ENCODE peak calls at places on chromosomes 3 and 15, in eight cellular contexts. One of them, this sample, is unnamed.

GRCh38 chr15:59296181-59296617 is 76.5 kb downstream of the MYO1E start:
- DNase-seq in AG20443: peak; percentile 77
- DNase-seq in activated naive CD8-positive, alpha-beta T cell treated with anti-CD3 and anti-CD28 coated beads, Interleukin-2, amount 50 U/mL, for 24 hours: no peak
- DNase-seq in NCI-H1694 treated with DMSO at 0.1 percent for 48 hours: no peak
- DNase-seq in H54: no peak
- DNase-seq in left lung: no peak
- DNase-seq in brain pericyte: peak; percentile 27
- DNase-seq in activated CD4-positive, alpha-beta memory T cell treated with anti-CD3 and anti-CD28 coated beads for 36 hours: no peak
- DNase-seq in this sample: no peak

GRCh38 chr15:42775431-42775830 is 38.5 kb upstream of the CDAN1 start:
- DNase-seq in AG20443: peak; percentile 31
- DNase-seq in activated naive CD8-positive, alpha-beta T cell treated with anti-CD3 and anti-CD28 coated beads, Interleukin-2, amount 50 U/mL, for 24 hours: no peak
- DNase-seq in NCI-H1694 treated with DMSO at 0.1 percent for 48 hours: no peak
- DNase-seq in H54: no peak
- DNase-seq in left lung: no peak
- DNase-seq in brain pericyte: no peak
- DNase-seq in activated CD4-positive, alpha-beta memory T cell treated with anti-CD3 and anti-CD28 coated beads for 36 hours: no peak
- DNase-seq in this sample: no peak

GRCh38 chr3:112132975-112133448 is at the start of gene GCSAM:
- DNase-seq in AG20443: no peak
- DNase-seq in activated naive CD8-positive, alpha-beta T cell treated with anti-CD3 and anti-CD28 coated beads, Interleukin-2, amount 50 U/mL, for 24 hours: peak; percentile 63
- DNase-seq in NCI-H1694 treated with DMSO at 0.1 percent for 48 hours: no peak
- DNase-seq in H54: no peak
- DNase-seq in left lung: peak; percentile 74
- DNase-seq in brain pericyte: no peak
- DNase-seq in activated CD4-positive, alpha-beta memory T cell treated with anti-CD3 and anti-CD28 coated beads for 36 hours: peak; percentile 86
- DNase-seq in this sample: peak; percentile 87

GRCh38 chr3:19471147-19471546 is 322.8 kb downstream of the KCNH8 start:
- DNase-seq in AG20443: no peak
- DNase-seq in activated naive CD8-positive, alpha-beta T cell treated with anti-CD3 and anti-CD28 coated beads, Interleukin-2, amount 50 U/mL, for 24 hours: no peak
- DNase-seq in NCI-H1694 treated with DMSO at 0.1 percent for 48 hours: no peak
- DNase-seq in H54: no peak
- DNase-seq in left lung: no peak
- DNase-seq in brain pericyte: no peak
- DNase-seq in activated CD4-positive, alpha-beta memory T cell treated with anti-CD3 and anti-CD28 coated beads for 36 hours: no peak
- DNase-seq in this sample: no peak

GRCh38 chr15:31465083-31465955 is 138.7 kb downstream of the KLF13 start:
- DNase-seq in AG20443: no peak
- DNase-seq in activated naive CD8-positive, alpha-beta T cell treated with anti-CD3 and anti-CD28 coated beads, Interleukin-2, amount 50 U/mL, for 24 hours: no peak
- DNase-seq in NCI-H1694 treated with DMSO at 0.1 percent for 48 hours: no peak
- DNase-seq in H54: no peak
- DNase-seq in left lung: no peak
- DNase-seq in brain pericyte: no peak
- DNase-seq in activated CD4-positive, alpha-beta memory T cell treated with anti-CD3 and anti-CD28 coated beads for 36 hours: peak; percentile 6
- DNase-seq in this sample: no peak

GRCh38 chr3:30646181-30646876 is 39.9 kb downstream of the TGFBR2 start:
- DNase-seq in AG20443: peak; percentile 33
- DNase-seq in activated naive CD8-positive, alpha-beta T cell treated with anti-CD3 and anti-CD28 coated beads, Interleukin-2, amount 50 U/mL, for 24 hours: no peak
- DNase-seq in NCI-H1694 treated with DMSO at 0.1 percent for 48 hours: no peak
- DNase-seq in H54: no peak
- DNase-seq in left lung: no peak
- DNase-seq in brain pericyte: no peak
- DNase-seq in activated CD4-positive, alpha-beta memory T cell treated with anti-CD3 and anti-CD28 coated beads for 36 hours: no peak
- DNase-seq in this sample: no peak

GRCh38 chr3:170414202-170414663 is 4.4 kb upstream of the CLDN11 start:
- DNase-seq in AG20443: peak; percentile 77
- DNase-seq in activated naive CD8-positive, alpha-beta T cell treated with anti-CD3 and anti-CD28 coated beads, Interleukin-2, amount 50 U/mL, for 24 hours: peak; percentile 15
- DNase-seq in NCI-H1694 treated with DMSO at 0.1 percent for 48 hours: peak; percentile 93
- DNase-seq in H54: peak; percentile 60
- DNase-seq in left lung: no peak
- DNase-seq in brain pericyte: peak; percentile 67
- DNase-seq in activated CD4-positive, alpha-beta memory T cell treated with anti-CD3 and anti-CD28 coated beads for 36 hours: peak; percentile 45
- DNase-seq in this sample: no peak

GRCh38 chr15:90351479-90352108 is 490 bp upstream of the ZNF774 start:
- DNase-seq in AG20443: no peak
- DNase-seq in activated naive CD8-positive, alpha-beta T cell treated with anti-CD3 and anti-CD28 coated beads, Interleukin-2, amount 50 U/mL, for 24 hours: no peak
- DNase-seq in NCI-H1694 treated with DMSO at 0.1 percent for 48 hours: peak; percentile 17
- DNase-seq in H54: no peak
- DNase-seq in left lung: no peak
- DNase-seq in brain pericyte: no peak
- DNase-seq in activated CD4-positive, alpha-beta memory T cell treated with anti-CD3 and anti-CD28 coated beads for 36 hours: no peak
- DNase-seq in this sample: no peak

GRCh38 chr3:39707314-39707909 is 102.0 kb upstream of the MYRIP start:
- DNase-seq in AG20443: peak; percentile 55
- DNase-seq in activated naive CD8-positive, alpha-beta T cell treated with anti-CD3 and anti-CD28 coated beads, Interleukin-2, amount 50 U/mL, for 24 hours: no peak
- DNase-seq in NCI-H1694 treated with DMSO at 0.1 percent for 48 hours: no peak
- DNase-seq in H54: no peak
- DNase-seq in left lung: no peak
- DNase-seq in brain pericyte: no peak
- DNase-seq in activated CD4-positive, alpha-beta memory T cell treated with anti-CD3 and anti-CD28 coated beads for 36 hours: no peak
- DNase-seq in this sample: no peak

GRCh38 chr15:69692342-69692741 is 239.7 kb downstream of the RPLP1 start:
- DNase-seq in AG20443: no peak
- DNase-seq in activated naive CD8-positive, alpha-beta T cell treated with anti-CD3 and anti-CD28 coated beads, Interleukin-2, amount 50 U/mL, for 24 hours: no peak
- DNase-seq in NCI-H1694 treated with DMSO at 0.1 percent for 48 hours: no peak
- DNase-seq in H54: no peak
- DNase-seq in left lung: no peak
- DNase-seq in brain pericyte: no peak
- DNase-seq in activated CD4-positive, alpha-beta memory T cell treated with anti-CD3 and anti-CD28 coated beads for 36 hours: no peak
- DNase-seq in this sample: no peak

GRCh38 chr3:14457999-14458398 is 55.6 kb downstream of the SLC6A6 start:
- DNase-seq in AG20443: no peak
- DNase-seq in activated naive CD8-positive, alpha-beta T cell treated with anti-CD3 and anti-CD28 coated beads, Interleukin-2, amount 50 U/mL, for 24 hours: no peak
- DNase-seq in NCI-H1694 treated with DMSO at 0.1 percent for 48 hours: no peak
- DNase-seq in H54: no peak
- DNase-seq in left lung: no peak
- DNase-seq in brain pericyte: no peak
- DNase-seq in activated CD4-positive, alpha-beta memory T cell treated with anti-CD3 and anti-CD28 coated beads for 36 hours: no peak
- DNase-seq in this sample: no peak

GRCh38 chr15:92848852-92849598 is 51.1 kb upstream of the CHD2 start:
- DNase-seq in AG20443: no peak
- DNase-seq in activated naive CD8-positive, alpha-beta T cell treated with anti-CD3 and anti-CD28 coated beads, Interleukin-2, amount 50 U/mL, for 24 hours: no peak
- DNase-seq in NCI-H1694 treated with DMSO at 0.1 percent for 48 hours: no peak
- DNase-seq in H54: no peak
- DNase-seq in left lung: no peak
- DNase-seq in brain pericyte: no peak
- DNase-seq in activated CD4-positive, alpha-beta memory T cell treated with anti-CD3 and anti-CD28 coated beads for 36 hours: peak; percentile 56
- DNase-seq in this sample: no peak

GRCh38 chr3:15623535-15624450 is 22.2 kb downstream of the BTD start:
- DNase-seq in AG20443: no peak
- DNase-seq in activated naive CD8-positive, alpha-beta T cell treated with anti-CD3 and anti-CD28 coated beads, Interleukin-2, amount 50 U/mL, for 24 hours: no peak
- DNase-seq in NCI-H1694 treated with DMSO at 0.1 percent for 48 hours: no peak
- DNase-seq in H54: no peak
- DNase-seq in left lung: no peak
- DNase-seq in brain pericyte: no peak
- DNase-seq in activated CD4-positive, alpha-beta memory T cell treated with anti-CD3 and anti-CD28 coated beads for 36 hours: no peak
- DNase-seq in this sample: no peak

GRCh38 chr3:47664519-47664918 is 85.9 kb upstream of the CSPG5 start:
- DNase-seq in AG20443: peak; percentile 53
- DNase-seq in activated naive CD8-positive, alpha-beta T cell treated with anti-CD3 and anti-CD28 coated beads, Interleukin-2, amount 50 U/mL, for 24 hours: no peak
- DNase-seq in NCI-H1694 treated with DMSO at 0.1 percent for 48 hours: no peak
- DNase-seq in H54: no peak
- DNase-seq in left lung: no peak
- DNase-seq in brain pericyte: no peak
- DNase-seq in activated CD4-positive, alpha-beta memory T cell treated with anti-CD3 and anti-CD28 coated beads for 36 hours: no peak
- DNase-seq in this sample: no peak

GRCh38 chr15:93042691-93043378 is 46.2 kb downstream of the RGMA start:
- DNase-seq in AG20443: no peak
- DNase-seq in activated naive CD8-positive, alpha-beta T cell treated with anti-CD3 and anti-CD28 coated beads, Interleukin-2, amount 50 U/mL, for 24 hours: no peak
- DNase-seq in NCI-H1694 treated with DMSO at 0.1 percent for 48 hours: peak; percentile 66
- DNase-seq in H54: no peak
- DNase-seq in left lung: no peak
- DNase-seq in brain pericyte: no peak
- DNase-seq in activated CD4-positive, alpha-beta memory T cell treated with anti-CD3 and anti-CD28 coated beads for 36 hours: no peak
- DNase-seq in this sample: no peak

GRCh38 chr3:134627831-134628230 is 23.0 kb downstream of the KY start:
- DNase-seq in AG20443: peak; percentile 44
- DNase-seq in activated naive CD8-positive, alpha-beta T cell treated with anti-CD3 and anti-CD28 coated beads, Interleukin-2, amount 50 U/mL, for 24 hours: no peak
- DNase-seq in NCI-H1694 treated with DMSO at 0.1 percent for 48 hours: no peak
- DNase-seq in H54: no peak
- DNase-seq in left lung: no peak
- DNase-seq in brain pericyte: no peak
- DNase-seq in activated CD4-positive, alpha-beta memory T cell treated with anti-CD3 and anti-CD28 coated beads for 36 hours: no peak
- DNase-seq in this sample: no peak

GRCh38 chr3:63349583-63350177 is 71.6 kb downstream of the SYNPR start:
- DNase-seq in AG20443: peak; percentile 56
- DNase-seq in activated naive CD8-positive, alpha-beta T cell treated with anti-CD3 and anti-CD28 coated beads, Interleukin-2, amount 50 U/mL, for 24 hours: peak; percentile 14
- DNase-seq in NCI-H1694 treated with DMSO at 0.1 percent for 48 hours: peak; percentile 23
- DNase-seq in H54: no peak
- DNase-seq in left lung: peak; percentile 45
- DNase-seq in brain pericyte: peak; percentile 8
- DNase-seq in activated CD4-positive, alpha-beta memory T cell treated with anti-CD3 and anti-CD28 coated beads for 36 hours: peak; percentile 50
- DNase-seq in this sample: peak; percentile 9

GRCh38 chr15:69160976-69161877 is 792 bp downstream of the GLCE start:
- DNase-seq in AG20443: peak; percentile 46
- DNase-seq in activated naive CD8-positive, alpha-beta T cell treated with anti-CD3 and anti-CD28 coated beads, Interleukin-2, amount 50 U/mL, for 24 hours: peak; percentile 30
- DNase-seq in NCI-H1694 treated with DMSO at 0.1 percent for 48 hours: no peak
- DNase-seq in H54: no peak
- DNase-seq in left lung: peak; percentile 39
- DNase-seq in brain pericyte: no peak
- DNase-seq in activated CD4-positive, alpha-beta memory T cell treated with anti-CD3 and anti-CD28 coated beads for 36 hours: peak; percentile 30
- DNase-seq in this sample: peak; percentile 2

GRCh38 chr3:37967252-37967881 is 23.2 kb upstream of the VILL start:
- DNase-seq in AG20443: peak; percentile 85
- DNase-seq in activated naive CD8-positive, alpha-beta T cell treated with anti-CD3 and anti-CD28 coated beads, Interleukin-2, amount 50 U/mL, for 24 hours: peak; percentile 62
- DNase-seq in NCI-H1694 treated with DMSO at 0.1 percent for 48 hours: no peak
- DNase-seq in H54: peak; percentile 62
- DNase-seq in left lung: peak; percentile 71
- DNase-seq in brain pericyte: no peak
- DNase-seq in activated CD4-positive, alpha-beta memory T cell treated with anti-CD3 and anti-CD28 coated beads for 36 hours: peak; percentile 75
- DNase-seq in this sample: peak; percentile 33

GRCh38 chr3:126018995-126019394 is 50.0 kb downstream of the ROPN1B start:
- DNase-seq in AG20443: no peak
- DNase-seq in activated naive CD8-positive, alpha-beta T cell treated with anti-CD3 and anti-CD28 coated beads, Interleukin-2, amount 50 U/mL, for 24 hours: no peak
- DNase-seq in NCI-H1694 treated with DMSO at 0.1 percent for 48 hours: no peak
- DNase-seq in H54: no peak
- DNase-seq in left lung: no peak
- DNase-seq in brain pericyte: no peak
- DNase-seq in activated CD4-positive, alpha-beta memory T cell treated with anti-CD3 and anti-CD28 coated beads for 36 hours: no peak
- DNase-seq in this sample: no peak

GRCh38 chr15:58308742-58309355 is 122.9 kb upstream of the LIPC start:
- DNase-seq in AG20443: no peak
- DNase-seq in activated naive CD8-positive, alpha-beta T cell treated with anti-CD3 and anti-CD28 coated beads, Interleukin-2, amount 50 U/mL, for 24 hours: no peak
- DNase-seq in NCI-H1694 treated with DMSO at 0.1 percent for 48 hours: no peak
- DNase-seq in H54: no peak
- DNase-seq in left lung: no peak
- DNase-seq in brain pericyte: no peak
- DNase-seq in activated CD4-positive, alpha-beta memory T cell treated with anti-CD3 and anti-CD28 coated beads for 36 hours: no peak
- DNase-seq in this sample: no peak

GRCh38 chr15:50227076-50227475 is 38.5 kb downstream of the HDC start:
- DNase-seq in AG20443: peak; percentile 74
- DNase-seq in activated naive CD8-positive, alpha-beta T cell treated with anti-CD3 and anti-CD28 coated beads, Interleukin-2, amount 50 U/mL, for 24 hours: no peak
- DNase-seq in NCI-H1694 treated with DMSO at 0.1 percent for 48 hours: no peak
- DNase-seq in H54: no peak
- DNase-seq in left lung: no peak
- DNase-seq in brain pericyte: no peak
- DNase-seq in activated CD4-positive, alpha-beta memory T cell treated with anti-CD3 and anti-CD28 coated beads for 36 hours: no peak
- DNase-seq in this sample: no peak

GRCh38 chr15:77557178-77557960 is 75.3 kb downstream of the LINGO1 start:
- DNase-seq in AG20443: no peak
- DNase-seq in activated naive CD8-positive, alpha-beta T cell treated with anti-CD3 and anti-CD28 coated beads, Interleukin-2, amount 50 U/mL, for 24 hours: no peak
- DNase-seq in NCI-H1694 treated with DMSO at 0.1 percent for 48 hours: no peak
- DNase-seq in H54: no peak
- DNase-seq in left lung: no peak
- DNase-seq in brain pericyte: no peak
- DNase-seq in activated CD4-positive, alpha-beta memory T cell treated with anti-CD3 and anti-CD28 coated beads for 36 hours: no peak
- DNase-seq in this sample: no peak

GRCh38 chr15:40746916-40747418 is 8.1 kb downstream of the RMDN3 start:
- DNase-seq in AG20443: peak; percentile 13
- DNase-seq in activated naive CD8-positive, alpha-beta T cell treated with anti-CD3 and anti-CD28 coated beads, Interleukin-2, amount 50 U/mL, for 24 hours: no peak
- DNase-seq in NCI-H1694 treated with DMSO at 0.1 percent for 48 hours: no peak
- DNase-seq in H54: no peak
- DNase-seq in left lung: no peak
- DNase-seq in brain pericyte: no peak
- DNase-seq in activated CD4-positive, alpha-beta memory T cell treated with anti-CD3 and anti-CD28 coated beads for 36 hours: no peak
- DNase-seq in this sample: no peak

GRCh38 chr3:15542641-15543040 is 21.1 kb upstream of the COLQ start:
- DNase-seq in AG20443: no peak
- DNase-seq in activated naive CD8-positive, alpha-beta T cell treated with anti-CD3 and anti-CD28 coated beads, Interleukin-2, amount 50 U/mL, for 24 hours: no peak
- DNase-seq in NCI-H1694 treated with DMSO at 0.1 percent for 48 hours: no peak
- DNase-seq in H54: no peak
- DNase-seq in left lung: no peak
- DNase-seq in brain pericyte: no peak
- DNase-seq in activated CD4-positive, alpha-beta memory T cell treated with anti-CD3 and anti-CD28 coated beads for 36 hours: no peak
- DNase-seq in this sample: no peak

GRCh38 chr3:65855370-65856100 is 183.2 kb downstream of the MAGI1 start:
- DNase-seq in AG20443: peak; percentile 79
- DNase-seq in activated naive CD8-positive, alpha-beta T cell treated with anti-CD3 and anti-CD28 coated beads, Interleukin-2, amount 50 U/mL, for 24 hours: no peak
- DNase-seq in NCI-H1694 treated with DMSO at 0.1 percent for 48 hours: no peak
- DNase-seq in H54: no peak
- DNase-seq in left lung: no peak
- DNase-seq in brain pericyte: no peak
- DNase-seq in activated CD4-positive, alpha-beta memory T cell treated with anti-CD3 and anti-CD28 coated beads for 36 hours: no peak
- DNase-seq in this sample: no peak

GRCh38 chr3:197430502-197430901 is 125.3 kb downstream of the BDH1 start:
- DNase-seq in AG20443: no peak
- DNase-seq in activated naive CD8-positive, alpha-beta T cell treated with anti-CD3 and anti-CD28 coated beads, Interleukin-2, amount 50 U/mL, for 24 hours: no peak
- DNase-seq in NCI-H1694 treated with DMSO at 0.1 percent for 48 hours: no peak
- DNase-seq in H54: no peak
- DNase-seq in left lung: no peak
- DNase-seq in brain pericyte: no peak
- DNase-seq in activated CD4-positive, alpha-beta memory T cell treated with anti-CD3 and anti-CD28 coated beads for 36 hours: no peak
- DNase-seq in this sample: no peak

GRCh38 chr3:127185268-127185667 is 7.7 kb upstream of the PRR23E start:
- DNase-seq in AG20443: no peak
- DNase-seq in activated naive CD8-positive, alpha-beta T cell treated with anti-CD3 and anti-CD28 coated beads, Interleukin-2, amount 50 U/mL, for 24 hours: no peak
- DNase-seq in NCI-H1694 treated with DMSO at 0.1 percent for 48 hours: no peak
- DNase-seq in H54: no peak
- DNase-seq in left lung: no peak
- DNase-seq in brain pericyte: no peak
- DNase-seq in activated CD4-positive, alpha-beta memory T cell treated with anti-CD3 and anti-CD28 coated beads for 36 hours: no peak
- DNase-seq in this sample: no peak

GRCh38 chr3:28290863-28291300 is 49.5 kb downstream of the CMC1 start:
- DNase-seq in AG20443: no peak
- DNase-seq in activated naive CD8-positive, alpha-beta T cell treated with anti-CD3 and anti-CD28 coated beads, Interleukin-2, amount 50 U/mL, for 24 hours: no peak
- DNase-seq in NCI-H1694 treated with DMSO at 0.1 percent for 48 hours: no peak
- DNase-seq in H54: no peak
- DNase-seq in left lung: no peak
- DNase-seq in brain pericyte: no peak
- DNase-seq in activated CD4-positive, alpha-beta memory T cell treated with anti-CD3 and anti-CD28 coated beads for 36 hours: no peak
- DNase-seq in this sample: no peak

GRCh38 chr15:43774062-43774461 is 2.7 kb downstream of the ELL3 start:
- DNase-seq in AG20443: no peak
- DNase-seq in activated naive CD8-positive, alpha-beta T cell treated with anti-CD3 and anti-CD28 coated beads, Interleukin-2, amount 50 U/mL, for 24 hours: no peak
- DNase-seq in NCI-H1694 treated with DMSO at 0.1 percent for 48 hours: no peak
- DNase-seq in H54: no peak
- DNase-seq in left lung: no peak
- DNase-seq in brain pericyte: no peak
- DNase-seq in activated CD4-positive, alpha-beta memory T cell treated with anti-CD3 and anti-CD28 coated beads for 36 hours: no peak
- DNase-seq in this sample: no peak

GRCh38 chr15:39313881-39314280 is 267.0 kb upstream of the THBS1 start:
- DNase-seq in AG20443: no peak
- DNase-seq in activated naive CD8-positive, alpha-beta T cell treated with anti-CD3 and anti-CD28 coated beads, Interleukin-2, amount 50 U/mL, for 24 hours: no peak
- DNase-seq in NCI-H1694 treated with DMSO at 0.1 percent for 48 hours: no peak
- DNase-seq in H54: no peak
- DNase-seq in left lung: no peak
- DNase-seq in brain pericyte: no peak
- DNase-seq in activated CD4-positive, alpha-beta memory T cell treated with anti-CD3 and anti-CD28 coated beads for 36 hours: no peak
- DNase-seq in this sample: no peak

This sample was measured in stimulated activated naive B cell treated with anti-CD40 and anti-IgM and Interleukin-4, amounts not matched to agents 10 μg/mL and 1 μg/mL and 100 μg/mL, for 72 hours.